ENCODE peak calls at places on chromosomes 1 and 21, in six cellular contexts. J, O, G, U, S and Y are unnamed samples. For H3K4me1 and H3K27me3, the result is how much of the 10 kb centered on the place peaks cover.

GRCh38 chr1:206583461-206584264 is 28.6 kb downstream of the EIF2D start:
- DNase-seq in J (peak), O (peak), G (peak), U (peak), S (peak), Y (peak)

GRCh38 chr1:97488505-97488904 is 432.3 kb downstream of the DPYD start:
- DNase-seq in J (no peak), O (no peak), G (no peak), U (no peak), S (no peak), Y (no peak)

GRCh38 chr1:6819641-6820040 is 34.4 kb downstream of the CAMTA1 start:
- DNase-seq in J (peak), O (no peak), G (no peak), U (no peak), S (no peak), Y (no peak)

GRCh38 chr1:117058810-117059209 is 1.3 kb upstream of the TTF2 start:
- DNase-seq in J (no peak), O (no peak), G (no peak), U (no peak), S (no peak), Y (peak)

GRCh38 chr1:228647523-228648444 is 87.5 kb upstream of the RHOU start:
- DNase-seq in J (no peak), O (peak), G (peak), U (no peak), S (peak), Y (peak)

GRCh38 chr1:164836614-164837018 is 277.6 kb downstream of the PBX1 start:
- DNase-seq in J (no peak), O (no peak), G (no peak), U (no peak), S (no peak), Y (no peak)

GRCh38 chr1:77060000-77060399 is 159.2 kb downstream of the PIGK start:
- DNase-seq in J (no peak), O (no peak), G (peak), U (no peak), S (no peak), Y (no peak)

GRCh38 chr1:21703318-21703963 is 34.3 kb upstream of the RAP1GAP start:
- DNase-seq in J (peak), O (peak), G (peak), U (no peak), S (no peak), Y (no peak)

GRCh38 chr1:154759793-154760192 is 110.3 kb downstream of the KCNN3 start:
- DNase-seq in J (no peak), O (no peak), G (no peak), U (no peak), S (no peak), Y (no peak)

GRCh38 chr1:31073044-31073443 is 7.5 kb upstream of the PUM1 start:
- DNase-seq in J (no peak), O (no peak), G (no peak), U (no peak), S (no peak), Y (no peak)

GRCh38 chr1:37673920-37674319 is 18.4 kb upstream of the CDCA8 start:
- DNase-seq in J (no peak), O (no peak), G (peak), U (no peak), S (no peak), Y (peak)

GRCh38 chr1:30324251-30325084 is 398.9 kb downstream of the MATN1 start:
- DNase-seq in J (no peak), O (no peak), G (no peak), U (no peak), S (peak), Y (no peak)

GRCh38 chr1:228010921-228011320 is 4.1 kb downstream of the WNT3A start:
- DNase-seq in J (no peak), O (no peak), G (no peak), U (no peak), S (no peak), Y (no peak)

GRCh38 chr1:226723640-226724532 is 15.2 kb downstream of the ITPKB start:
- DNase-seq in J (peak), O (peak), G (peak), U (no peak), S (no peak), Y (no peak)

GRCh38 chr1:70458120-70458519 is 47.1 kb downstream of the CTH start:
- DNase-seq in J (no peak), O (no peak), G (no peak), U (no peak), S (no peak), Y (no peak)

GRCh38 chr1:145901312-145902021 is 8.4 kb downstream of the ITGA10 start:
- DNase-seq in J (no peak), O (no peak), G (peak), U (no peak), S (no peak), Y (no peak)

GRCh38 chr21:17660449-17660848 is 47.7 kb upstream of the BTG3 start:
- DNase-seq in J (no peak), O (no peak), G (no peak), U (no peak), S (no peak), Y (no peak)

GRCh38 chr1:207747627-207748492 is 4.0 kb upstream of the CD46 start:
- DNase-seq in J (no peak), O (peak), G (peak), U (no peak), S (no peak), Y (no peak)

GRCh38 chr1:207925210-207925609 is 14.3 kb upstream of the CD34 start:
- DNase-seq in J (no peak), O (peak), G (peak), U (no peak), S (peak), Y (no peak)

GRCh38 chr1:160806109-160806665 is 10.2 kb downstream of the LY9 start:
- DNase-seq in J (no peak), O (no peak), G (no peak), U (no peak), S (no peak), Y (no peak)

GRCh38 chr21:16587671-16588379 is 858.0 kb downstream of the USP25 start:
- DNase-seq in J (peak), O (no peak), G (peak), U (no peak), S (no peak), Y (no peak)

GRCh38 chr21:44654576-44654950 is at the start of gene KRTAP12-4:
- DNase-seq in J (no peak), O (no peak), G (no peak), U (no peak), S (no peak), Y (no peak)

GRCh38 chr1:6638226-6638625 is 13.6 kb downstream of the THAP3 start:
- DNase-seq in J (peak), O (no peak), G (no peak), U (peak), S (peak), Y (no peak)

GRCh38 chr1:236862615-236863211 is 67.6 kb downstream of the MTR start:
- DNase-seq in J (no peak), O (no peak), G (no peak), U (no peak), S (no peak), Y (no peak)

GRCh38 chr1:29711582-29712274 is 475.4 kb downstream of the PTPRU start:
- DNase-seq in J (peak), O (peak), G (no peak), U (peak), S (no peak), Y (no peak)

GRCh38 chr1:169874229-169874628 is 19.5 kb downstream of the SCYL3 start:
- DNase-seq in J (peak), O (no peak), G (no peak), U (no peak), S (no peak), Y (no peak)

GRCh38 chr1:25392881-25393280 is 27.7 kb downstream of the RHCE start:
- DNase-seq in J (no peak), O (no peak), G (no peak), U (no peak), S (no peak), Y (no peak)

GRCh38 chr1:243447342-243447741 is 191.5 kb downstream of the SDCCAG8 start:
- DNase-seq in J (peak), O (no peak), G (no peak), U (no peak), S (no peak), Y (no peak)

GRCh38 chr1:27979151-27979858 is 19.5 kb downstream of the XKR8 start:
- DNase-seq in J (peak), O (peak), G (peak), U (no peak), S (no peak), Y (peak)

GRCh38 chr1:156104861-156105546 is 9.5 kb upstream of the LMNA start:
- DNase-seq in J (peak), O (no peak), G (peak), U (no peak), S (no peak), Y (no peak)

GRCh38 chr1:215731699-215732098 is 164.6 kb downstream of the KCTD3 start:
- DNase-seq in J (no peak), O (no peak), G (no peak), U (no peak), S (no peak), Y (no peak)

GRCh38 chr21:28253378-28253777 is 739.3 kb downstream of the LTN1 start:
- DNase-seq in J (peak), O (peak), G (no peak), U (no peak), S (no peak), Y (no peak)
- H3K4me1 ChIP-seq in J (under half), O (under half), G (under half), U (under half), S (under half), Y (under half)

GRCh38 chr1:8025061-8025670 is 943 bp downstream of the ERRFI1 start:
- DNase-seq in J (no peak), O (no peak), G (no peak), U (no peak), S (no peak), Y (no peak)

GRCh38 chr1:8026976-8027747 is 1.1 kb upstream of the ERRFI1 start:
- DNase-seq in J (peak), O (peak), G (peak), U (no peak), S (peak), Y (no peak)

GRCh38 chr1:8026153-8026975 is at the start of gene ERRFI1:
- DNase-seq in J (peak), O (peak), G (peak), U (peak), S (peak), Y (peak)

GRCh38 chr1:8024329-8024728 is 1.8 kb downstream of the ERRFI1 start:
- DNase-seq in J (no peak), O (no peak), G (no peak), U (no peak), S (no peak), Y (no peak)

DNA sequence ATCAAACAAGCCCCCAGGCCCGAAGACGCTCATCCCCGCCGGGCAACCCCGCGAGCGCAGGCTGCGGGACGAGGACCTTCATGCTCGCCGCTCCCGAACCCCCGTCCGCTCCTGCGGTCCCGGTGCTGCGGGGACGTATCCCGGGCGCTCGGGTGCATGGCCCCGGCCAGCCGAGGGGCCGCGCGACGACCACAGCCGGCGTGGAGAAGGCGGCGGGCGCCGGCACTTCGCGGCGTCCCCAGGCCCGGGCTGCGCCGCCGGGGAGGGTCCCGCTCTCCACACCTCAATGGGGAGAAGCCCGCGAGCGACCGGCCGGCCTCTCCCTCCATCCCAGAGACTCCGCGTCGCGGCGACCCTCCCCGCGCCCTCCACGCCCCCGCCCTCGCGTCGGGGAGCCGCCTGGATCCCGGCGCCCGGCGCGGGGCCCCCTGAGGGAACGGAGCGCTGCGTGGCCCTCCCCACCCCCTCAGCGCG is 401 bp downstream of the ERRFI1 start:
- DNase-seq in J (no peak), O (no peak), G (no peak), U (no peak), S (no peak), Y (peak)
- H3K27ac ChIP-seq in J (peak), O (peak), G (no peak), U (peak), S (peak), Y (no peak)

DNA sequence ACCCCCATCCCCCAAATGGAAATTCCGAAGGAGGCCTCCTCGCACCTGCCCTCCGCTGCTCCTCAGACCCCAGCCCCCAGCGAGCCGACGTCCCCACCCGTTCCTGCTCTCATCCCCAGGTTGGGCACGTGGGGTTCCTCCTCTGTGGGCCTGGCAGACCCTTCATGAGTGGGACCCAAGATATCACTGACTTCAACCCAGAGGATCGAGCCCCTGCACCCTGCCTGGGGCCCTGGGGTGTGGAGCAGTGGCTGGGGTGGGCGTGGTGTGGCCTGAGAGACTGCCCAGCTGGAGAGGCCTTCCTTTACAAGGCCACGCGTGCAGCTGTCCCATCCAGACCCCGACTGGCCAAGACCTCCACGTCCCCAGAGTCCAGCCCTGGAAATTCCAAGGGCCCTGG is 17.6 kb upstream of the ARHGEF16 start:
- DNase-seq in J (no peak), O (no peak), G (no peak), U (no peak), S (no peak), Y (no peak)
- H3K27me3 ChIP-seq in J (under half), O (under half), G (under half), U (under half), S (under half), Y (under half)

GRCh38 chr1:101079341-101079740 is 53.8 kb upstream of the DPH5 start:
- DNase-seq in J (no peak), O (no peak), G (no peak), U (no peak), S (no peak), Y (no peak)

GRCh38 chr1:101080859-101081258 is 55.3 kb upstream of the DPH5 start:
- DNase-seq in J (no peak), O (no peak), G (no peak), U (no peak), S (no peak), Y (no peak)

GRCh38 chr1:101081496-101082282 is 56.1 kb upstream of the DPH5 start:
- DNase-seq in J (no peak), O (no peak), G (no peak), U (no peak), S (no peak), Y (no peak)

GRCh38 chr1:101075926-101076325 is 50.3 kb upstream of the DPH5 start:
- DNase-seq in J (no peak), O (no peak), G (no peak), U (no peak), S (no peak), Y (no peak)

DNA sequence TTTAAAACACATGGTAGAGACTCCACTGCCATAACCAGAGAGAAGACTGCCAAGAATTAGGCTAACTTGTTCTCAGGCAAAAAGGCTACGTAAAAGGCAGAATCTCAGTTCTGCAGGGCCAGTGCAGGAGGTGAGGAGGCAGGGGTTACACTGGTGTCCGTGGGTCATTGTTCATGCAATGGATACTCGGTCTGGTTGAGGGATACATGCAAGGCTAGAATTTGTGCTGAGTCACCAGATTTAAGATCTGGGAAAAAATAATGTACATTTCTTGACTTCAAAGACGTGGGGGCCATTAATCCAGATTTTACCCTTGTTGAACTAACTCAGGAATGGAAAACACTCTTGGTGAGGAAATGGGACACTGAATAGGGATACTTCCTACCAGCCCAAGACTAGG is 52.3 kb upstream of the DPH5 start:
- DNase-seq in J (no peak), O (no peak), G (no peak), U (no peak), S (no peak), Y (no peak)
- H3K4me1 ChIP-seq in J (under half), O (under half), G (under half), U (under half), S (under half), Y (under half)